ENCODE peak calls at places on chromosome 11, in five cellular contexts. D is heart left ventricle, K is transverse colon, F is A549, O is fibroblast of lung. I is an unnamed sample. For H3K9me3 and H3K4me1, the result is how much of the 10 kb centered on the place peaks cover.

GRCh38 chr11:36147491-36147890 is 141.7 kb downstream of the COMMD9 start:
- DNase-seq in D (no peak), K (no peak), F (no peak), O (peak), I (no peak)

GRCh38 chr11:117145393-117145761 is 1.3 kb downstream of the PAFAH1B2 start:
- DNase-seq in D (no peak), K (peak), F (peak), O (peak), I (peak)

GRCh38 chr11:3159296-3160190 is 5.6 kb downstream of the OSBPL5 start:
- DNase-seq in D (no peak), K (peak), F (no peak), O (peak), I (no peak)

GRCh38 chr11:83206771-83207413 is 13.4 kb downstream of the ANKRD42 start:
- DNase-seq in D (no peak), K (no peak), F (peak), O (no peak), I (peak)

GRCh38 chr11:132718711-132719641 is 813.3 kb downstream of the OPCML start:
- DNase-seq in D (no peak), K (peak), F (no peak), O (no peak), I (no peak)

GRCh38 chr11:12086271-12087074 is 23.9 kb upstream of the MICAL2 start:
- DNase-seq in D (peak), K (peak), F (peak), O (peak), I (peak)

GRCh38 chr11:71115770-71116434 is 136.5 kb downstream of the SHANK2 start:
- DNase-seq in D (no peak), K (no peak), F (no peak), O (peak), I (no peak)

GRCh38 chr11:90438069-90438468 is 215.2 kb upstream of the CHORDC1 start:
- DNase-seq in D (no peak), K (no peak), F (no peak), O (no peak), I (no peak)

GRCh38 chr11:115065314-115065713 is 387.0 kb downstream of the NXPE2 start:
- DNase-seq in D (no peak), K (no peak), F (no peak), O (no peak), I (no peak)

GRCh38 chr11:119680899-119681370 is 48.1 kb downstream of the NECTIN1 start:
- DNase-seq in D (peak), K (no peak), F (no peak), O (peak), I (no peak)

GRCh38 chr11:2414616-2415015 is 14.1 kb downstream of the TSSC4 start:
- DNase-seq in D (no peak), K (no peak), F (no peak), O (no peak), I (no peak)

GRCh38 chr11:43419460-43419859 is 60.7 kb downstream of the TTC17 start:
- DNase-seq in D (no peak), K (peak), F (peak), O (peak), I (peak)

GRCh38 chr11:13297917-13298356 is 20.3 kb downstream of the BMAL1 start:
- DNase-seq in D (no peak), K (no peak), F (no peak), O (no peak), I (no peak)

GRCh38 chr11:2590951-2591754 is 108.6 kb downstream of the KCNQ1OT1 start:
- DNase-seq in D (peak), K (no peak), F (no peak), O (no peak), I (no peak)

GRCh38 chr11:79402912-79403311 is 37.9 kb downstream of the TENM4 start:
- DNase-seq in D (no peak), K (no peak), F (no peak), O (no peak), I (no peak)

GRCh38 chr11:106087815-106088435 is 10.5 kb downstream of the AASDHPPT start:
- DNase-seq in D (peak), K (peak), F (peak), O (peak), I (peak)

GRCh38 chr11:116984186-116984585 is 114.0 kb downstream of the SIK3 start:
- DNase-seq in D (no peak), K (no peak), F (no peak), O (peak), I (no peak)

GRCh38 chr11:3169235-3169951 is 4.3 kb upstream of the OSBPL5 start:
- DNase-seq in D (peak), K (peak), F (peak), O (peak), I (peak)

GRCh38 chr11:124799384-124800225 is 601 bp downstream of the MSANTD2 start:
- DNase-seq in D (peak), K (peak), F (peak), O (peak), I (peak)

GRCh38 chr11:2104524-2105440 is 34.4 kb downstream of the IGF2 start:
- DNase-seq in D (no peak), K (no peak), F (no peak), O (no peak), I (no peak)

GRCh38 chr11:4065601-4066377 is 28.8 kb upstream of the RRM1 start:
- DNase-seq in D (peak), K (no peak), F (no peak), O (no peak), I (no peak)

GRCh38 chr11:76232026-76232665 is 25.8 kb upstream of the WNT11 start:
- DNase-seq in D (no peak), K (peak), F (no peak), O (no peak), I (no peak)

GRCh38 chr11:362642-363442 is 6.5 kb upstream of the B4GALNT4 start:
- DNase-seq in D (no peak), K (no peak), F (no peak), O (no peak), I (no peak)

GRCh38 chr11:115433376-115433775 is 70.8 kb downstream of the CADM1 start:
- DNase-seq in D (no peak), K (no peak), F (no peak), O (no peak), I (no peak)

GRCh38 chr11:68658661-68659060 is 25.7 kb upstream of the GAL start:
- DNase-seq in D (no peak), K (no peak), F (no peak), O (peak), I (no peak)

GRCh38 chr11:77823775-77824174 is 2.8 kb downstream of the AAMDC start:
- DNase-seq in D (no peak), K (no peak), F (no peak), O (peak), I (no peak)

GRCh38 chr11:69245041-69245440 is 48.9 kb upstream of the MYEOV start:
- DNase-seq in D (no peak), K (no peak), F (no peak), O (no peak), I (no peak)

GRCh38 chr11:100925935-100926334 is 203.7 kb downstream of the PGR start:
- DNase-seq in D (no peak), K (no peak), F (peak), O (peak), I (peak)

GRCh38 chr11:2376751-2377451 is at the start of gene CD81:
- DNase-seq in D (peak), K (no peak), F (peak), O (peak), I (peak)

GRCh38 chr11:119416606-119417580 is 6.1 kb downstream of the THY1 start:
- DNase-seq in D (no peak), K (no peak), F (no peak), O (peak), I (no peak)

GRCh38 chr11:131691558-131692041 is 321.2 kb downstream of the NTM start:
- DNase-seq in D (no peak), K (no peak), F (no peak), O (peak), I (peak)

DNA sequence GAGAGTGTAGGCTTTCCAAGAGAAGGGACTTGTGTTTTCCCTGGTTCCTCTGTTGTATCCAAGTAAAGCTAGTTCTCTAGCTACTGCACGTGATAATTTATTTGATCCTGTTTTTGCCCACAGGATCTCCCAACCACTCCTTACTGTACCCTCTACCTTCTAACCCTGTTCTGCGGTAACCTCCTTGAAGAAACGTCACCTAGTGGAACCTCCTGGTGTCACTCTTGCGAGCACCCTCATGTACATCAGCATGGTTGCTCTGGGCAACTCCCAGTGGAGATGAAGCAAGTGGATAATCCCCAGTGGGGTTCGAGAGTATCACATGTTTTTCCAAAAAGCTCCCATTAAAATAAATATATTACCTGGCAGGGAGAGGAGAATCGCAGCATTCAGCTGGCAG is 108.9 kb upstream of the CLMP start:
- DNase-seq in D (no peak), K (no peak), F (peak), O (no peak), I (no peak)
- H3K9me3 ChIP-seq in D (under half), K (under half), F (under half), O (under half), I (under half)

GRCh38 chr11:88484873-88485621 is 147.5 kb upstream of the CTSC start:
- DNase-seq in D (no peak), K (peak), F (peak), O (peak), I (peak)

GRCh38 chr11:88487646-88488045 is 150.1 kb upstream of the CTSC start:
- DNase-seq in D (no peak), K (no peak), F (no peak), O (no peak), I (no peak)

GRCh38 chr11:88478136-88478785 is 140.7 kb upstream of the CTSC start:
- DNase-seq in D (no peak), K (no peak), F (no peak), O (no peak), I (peak)

GRCh38 chr11:88480217-88480616 is 142.7 kb upstream of the CTSC start:
- DNase-seq in D (peak), K (no peak), F (no peak), O (peak), I (peak)

DNA sequence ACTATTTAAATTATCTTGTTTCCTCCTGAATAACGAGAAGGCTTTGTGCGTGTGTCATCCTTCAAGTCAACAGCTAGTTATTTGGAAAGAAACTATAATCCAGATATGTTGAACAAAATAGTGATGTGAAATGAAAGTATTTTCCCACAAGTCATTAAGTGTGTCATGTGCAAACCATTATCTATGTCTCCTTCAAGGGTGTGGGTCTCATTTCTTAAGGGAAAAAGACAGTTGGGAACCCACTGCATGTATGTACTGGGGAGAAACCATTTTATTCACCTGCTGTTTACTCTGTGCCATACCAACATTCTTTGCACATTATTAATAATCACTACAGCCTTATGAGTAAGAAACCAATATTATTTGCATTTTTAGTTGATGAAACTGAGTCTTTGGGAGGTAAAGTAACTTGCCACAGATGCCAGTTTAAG is 145.3 kb upstream of the CTSC start:
- DNase-seq in D (no peak), K (no peak), F (no peak), O (no peak), I (no peak)
- H3K4me1 ChIP-seq in D (under half), K (under half), F (under half), O (under half), I (under half)

GRCh38 chr11:86803136-86803535 is 2.8 kb downstream of the PRSS23 start:
- DNase-seq in D (no peak), K (no peak), F (no peak), O (no peak), I (no peak)
- H3K4me3 ChIP-seq in D (no peak), K (no peak), F (peak), O (peak), I (no peak)

GRCh38 chr11:8168485-8169257 is at the start of gene RIC3:
- DNase-seq in D (peak), K (peak), F (peak), O (no peak), I (no peak)
- H3K9me3 ChIP-seq in D (under half), K (under half), F (under half), O (under half), I (under half)

GRCh38 chr11:128714121-128714520 is 20.2 kb downstream of the FLI1 start:
- DNase-seq in D (no peak), K (no peak), F (no peak), O (no peak), I (no peak)
- H3K4me1 ChIP-seq in D (under half), K (under half), F (under half), O (under half), I (under half)

DNA sequence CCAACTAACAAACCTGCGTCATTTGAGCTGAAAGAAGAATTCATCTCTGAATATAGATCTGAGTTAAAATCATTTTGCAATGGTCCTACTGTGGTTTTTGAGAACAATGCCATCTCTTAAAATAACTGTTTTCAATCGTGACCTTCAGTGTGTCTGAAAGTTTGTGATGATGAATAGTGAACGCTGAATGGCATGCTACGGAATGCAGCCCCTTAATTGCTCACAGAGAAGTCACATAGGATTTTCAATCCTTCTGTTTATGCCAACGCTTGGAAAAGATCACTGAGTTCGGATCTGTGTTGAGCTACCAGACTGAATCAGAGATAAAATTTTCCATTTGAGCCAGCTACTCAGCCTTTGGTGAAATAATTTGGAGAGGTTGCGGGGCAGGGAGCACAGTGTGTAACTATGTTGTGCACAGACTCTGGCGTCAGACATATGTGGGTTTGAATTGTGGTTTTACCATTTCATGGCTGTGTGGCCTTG is 680.1 kb downstream of the KCNA4 start:
- DNase-seq in D (no peak), K (no peak), F (no peak), O (peak), I (no peak)
- H3K4me3 ChIP-seq in D (no peak), K (no peak), F (no peak), O (no peak), I (no peak)

GRCh38 chr11:9089636-9090035 is 1.8 kb downstream of the SCUBE2 start:
- DNase-seq in D (no peak), K (peak), F (no peak), O (no peak), I (no peak)
- H3K9me3 ChIP-seq in D (under half), K (under half), F (under half), O (under half), I (under half)

GRCh38 chr11:20023082-20023426 is 137.2 kb downstream of the DBX1 start:
- DNase-seq in D (no peak), K (no peak), F (no peak), O (no peak), I (no peak)

GRCh38 chr11:20020716-20021115 is 139.6 kb downstream of the DBX1 start:
- DNase-seq in D (no peak), K (no peak), F (no peak), O (no peak), I (no peak)

GRCh38 chr11:20021212-20021611 is 139.1 kb downstream of the DBX1 start:
- DNase-seq in D (no peak), K (no peak), F (peak), O (no peak), I (no peak)

GRCh38 chr11:20022363-20023081 is 137.8 kb downstream of the DBX1 start:
- DNase-seq in D (no peak), K (no peak), F (peak), O (peak), I (no peak)

DNA sequence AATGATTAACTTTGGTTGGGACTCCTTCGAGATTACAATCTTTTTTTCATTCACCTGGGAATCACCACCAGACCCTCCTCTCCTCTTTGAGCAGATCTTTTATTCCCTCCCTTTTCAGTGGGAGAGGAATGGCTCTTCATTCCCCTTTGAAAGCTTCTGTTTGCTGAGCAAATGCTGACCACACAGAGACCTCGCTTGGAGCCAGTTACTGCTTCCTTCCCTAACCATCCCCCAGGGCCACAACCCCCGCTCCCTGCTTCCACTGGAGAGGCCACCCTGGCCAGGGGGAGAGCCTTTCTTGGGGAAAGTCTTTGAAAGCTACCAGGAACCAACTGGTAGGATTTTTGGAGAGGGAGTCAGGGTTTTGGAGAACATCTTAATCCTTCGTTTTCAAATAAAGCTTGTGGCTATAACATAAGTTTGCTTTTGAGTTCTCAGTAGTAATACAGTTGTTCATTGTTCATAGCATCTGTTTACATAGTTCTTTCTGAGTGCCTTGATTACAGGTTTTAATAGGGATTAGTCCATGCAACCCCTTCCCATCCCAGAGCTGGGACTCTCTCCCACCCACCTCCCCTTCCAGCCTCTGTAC is 138.4 kb downstream of the DBX1 start:
- DNase-seq in D (no peak), K (no peak), F (peak), O (no peak), I (no peak)
- H3K4me1 ChIP-seq in D (under half), K (under half), F (half or more), O (under half), I (under half)

I was measured in A673.